ENCODE peak calls at places on chromosomes 3 and 15, in five cellular contexts. One of them, this sample, is unnamed.

GRCh38 chr15:67138946-67139855 is 73.8 kb downstream of the SMAD3 start:
- DNase-seq in HCT116: no peak
- DNase-seq in spleen: no peak
- DNase-seq in HepG2: no peak
- DNase-seq in stomach: no peak
- DNase-seq in this sample: no peak

GRCh38 chr15:69996321-69996720 is 101.4 kb downstream of the TLE3 start:
- DNase-seq in spleen: peak
- DNase-seq in stomach: no peak
- DNase-seq in HCT116: no peak
- DNase-seq in HepG2: no peak
- DNase-seq in this sample: no peak

GRCh38 chr15:50065264-50065663 is 53.8 kb downstream of the ATP8B4 start:
- DNase-seq in HepG2: no peak
- DNase-seq in spleen: no peak
- DNase-seq in stomach: no peak
- DNase-seq in HCT116: no peak
- DNase-seq in this sample: no peak

GRCh38 chr3:15433531-15433930 is 6.1 kb downstream of the EAF1 start:
- DNase-seq in HepG2: no peak
- DNase-seq in HCT116: no peak
- DNase-seq in stomach: no peak
- DNase-seq in spleen: no peak
- DNase-seq in this sample: no peak

GRCh38 chr3:188367741-188368140 is 213.8 kb downstream of the LPP start:
- DNase-seq in HepG2: no peak
- DNase-seq in HCT116: no peak
- DNase-seq in spleen: no peak
- DNase-seq in stomach: no peak
- DNase-seq in this sample: no peak

GRCh38 chr3:108221403-108221802 is 821 bp downstream of the IFT57 start:
- DNase-seq in stomach: no peak
- DNase-seq in HCT116: no peak
- DNase-seq in HepG2: no peak
- DNase-seq in spleen: no peak
- DNase-seq in this sample: no peak

GRCh38 chr3:50177346-50177745 is 14.1 kb upstream of the GNAT1 start:
- DNase-seq in HepG2: no peak
- DNase-seq in spleen: no peak
- DNase-seq in HCT116: no peak
- DNase-seq in stomach: no peak
- DNase-seq in this sample: no peak

GRCh38 chr15:70113304-70113700 is 15.6 kb upstream of the TLE3 start:
- DNase-seq in HCT116: no peak
- DNase-seq in stomach: peak
- DNase-seq in spleen: peak
- DNase-seq in HepG2: no peak
- DNase-seq in this sample: no peak

GRCh38 chr3:10983219-10983916 is 9.2 kb upstream of the SLC6A1 start:
- DNase-seq in stomach: peak
- DNase-seq in HepG2: peak
- DNase-seq in HCT116: peak
- DNase-seq in spleen: no peak
- DNase-seq in this sample: peak

GRCh38 chr15:100244796-100245495 is 96.8 kb downstream of the ADAMTS17 start:
- DNase-seq in HepG2: no peak
- DNase-seq in HCT116: no peak
- DNase-seq in stomach: no peak
- DNase-seq in spleen: no peak
- DNase-seq in this sample: no peak

GRCh38 chr3:16033889-16034687 is 140.4 kb upstream of the GALNT15 start:
- DNase-seq in stomach: no peak
- DNase-seq in HCT116: no peak
- DNase-seq in HepG2: no peak
- DNase-seq in spleen: no peak
- DNase-seq in this sample: no peak

GRCh38 chr3:30648670-30649357 is 42.4 kb downstream of the TGFBR2 start:
- DNase-seq in HCT116: no peak
- DNase-seq in spleen: no peak
- DNase-seq in HepG2: peak
- DNase-seq in stomach: no peak
- DNase-seq in this sample: no peak

GRCh38 chr3:127170794-127171193 is 22.1 kb upstream of the PRR23E start:
- DNase-seq in spleen: no peak
- DNase-seq in HCT116: no peak
- DNase-seq in HepG2: no peak
- DNase-seq in stomach: no peak
- DNase-seq in this sample: no peak

GRCh38 chr15:63321462-63321861 is 44.1 kb downstream of the APH1B start:
- DNase-seq in stomach: no peak
- DNase-seq in HCT116: no peak
- DNase-seq in spleen: no peak
- DNase-seq in HepG2: no peak
- DNase-seq in this sample: no peak

GRCh38 chr3:116140100-116140689 is 305.1 kb downstream of the LSAMP start:
- DNase-seq in stomach: no peak
- DNase-seq in spleen: no peak
- DNase-seq in HepG2: peak
- DNase-seq in HCT116: peak
- DNase-seq in this sample: no peak

GRCh38 chr3:9193633-9194032 is 55.8 kb downstream of the SRGAP3 start:
- DNase-seq in HCT116: no peak
- DNase-seq in stomach: no peak
- DNase-seq in HepG2: no peak
- DNase-seq in spleen: no peak
- DNase-seq in this sample: no peak

GRCh38 chr3:4531478-4532025 is 38.4 kb downstream of the ITPR1 start:
- DNase-seq in stomach: no peak
- DNase-seq in HCT116: no peak
- DNase-seq in HepG2: no peak
- DNase-seq in spleen: no peak
- DNase-seq in this sample: no peak

GRCh38 chr3:16182183-16182582 is 7.7 kb downstream of the GALNT15 start:
- DNase-seq in HepG2: no peak
- DNase-seq in HCT116: no peak
- DNase-seq in stomach: no peak
- DNase-seq in spleen: no peak
- DNase-seq in this sample: no peak

GRCh38 chr3:124558898-124559649 is 171.2 kb upstream of the UMPS start:
- DNase-seq in spleen: no peak
- DNase-seq in stomach: peak
- DNase-seq in HepG2: no peak
- DNase-seq in HCT116: peak
- DNase-seq in this sample: no peak

GRCh38 chr3:102466001-102466400 is 31.2 kb downstream of the ZPLD1 start:
- DNase-seq in HepG2: no peak
- DNase-seq in HCT116: peak
- DNase-seq in spleen: no peak
- DNase-seq in stomach: no peak
- DNase-seq in this sample: no peak

GRCh38 chr3:3664916-3665315 is 134.3 kb upstream of the LRRN1 start:
- DNase-seq in HepG2: no peak
- DNase-seq in stomach: no peak
- DNase-seq in spleen: no peak
- DNase-seq in HCT116: no peak
- DNase-seq in this sample: no peak

GRCh38 chr3:64319391-64319790 is 94.1 kb upstream of the PRICKLE2 start:
- DNase-seq in HCT116: no peak
- DNase-seq in HepG2: no peak
- DNase-seq in stomach: no peak
- DNase-seq in spleen: no peak
- DNase-seq in this sample: no peak

GRCh38 chr3:5251196-5251583 is 63.7 kb downstream of the EDEM1 start:
- DNase-seq in spleen: no peak
- DNase-seq in HCT116: no peak
- DNase-seq in stomach: no peak
- DNase-seq in HepG2: no peak
- DNase-seq in this sample: no peak

GRCh38 chr3:95615592-95616310 is 1198.6 kb upstream of the EPHA6 start:
- DNase-seq in HCT116: no peak
- DNase-seq in stomach: no peak
- DNase-seq in HepG2: no peak
- DNase-seq in spleen: no peak
- DNase-seq in this sample: no peak

GRCh38 chr15:32029862-32030781 is at the start of gene CHRNA7:
- DNase-seq in HepG2: peak
- DNase-seq in stomach: peak
- DNase-seq in spleen: peak
- DNase-seq in HCT116: peak
- DNase-seq in this sample: peak

GRCh38 chr3:57064615-57065014 is 4.2 kb downstream of the SPATA12 start:
- DNase-seq in HCT116: no peak
- DNase-seq in spleen: no peak
- DNase-seq in stomach: no peak
- DNase-seq in HepG2: no peak
- DNase-seq in this sample: no peak

GRCh38 chr15:69780374-69780773 is 317.3 kb downstream of the TLE3 start:
- DNase-seq in stomach: no peak
- DNase-seq in HepG2: no peak
- DNase-seq in spleen: no peak
- DNase-seq in HCT116: no peak
- DNase-seq in this sample: no peak

GRCh38 chr3:54433846-54434245 is 311.5 kb downstream of the CACNA2D3 start:
- DNase-seq in HepG2: peak
- DNase-seq in HCT116: peak
- DNase-seq in stomach: no peak
- DNase-seq in spleen: no peak
- DNase-seq in this sample: no peak

DNA sequence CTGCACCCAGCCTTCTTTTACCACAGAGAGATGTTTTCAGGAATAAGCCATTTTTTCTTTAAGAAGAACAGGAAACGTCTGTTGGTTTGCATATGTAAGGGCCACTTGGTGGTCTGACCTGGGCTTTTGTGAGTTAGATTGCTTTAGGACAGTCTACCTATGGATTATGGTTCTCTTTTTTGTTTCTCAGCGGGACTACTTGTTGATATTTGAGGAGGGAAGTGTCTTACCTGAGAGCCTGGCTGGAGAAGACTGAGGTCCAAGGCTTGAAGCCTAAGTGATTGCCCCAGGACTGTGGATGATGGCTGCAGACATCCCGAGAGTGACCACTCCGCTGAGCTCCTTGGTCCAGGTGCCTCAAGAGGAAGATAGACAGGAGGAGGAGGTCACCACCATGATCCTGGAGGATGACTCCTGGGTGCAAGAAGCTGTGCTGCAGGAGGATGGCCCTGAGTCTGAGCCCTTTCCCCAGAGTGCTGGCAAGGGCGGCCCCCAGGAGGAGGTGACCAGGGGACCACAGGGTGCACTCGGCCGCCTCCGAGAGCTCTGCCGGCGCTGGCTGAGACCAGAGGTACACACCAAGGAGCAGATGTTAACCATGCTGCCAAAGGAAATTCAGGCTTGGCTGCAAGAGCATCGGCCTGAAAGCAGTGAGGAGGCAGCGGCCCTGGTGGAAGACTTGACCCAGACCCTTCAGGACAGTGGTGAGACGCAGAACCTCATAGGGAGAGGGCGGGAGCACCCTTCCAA is 3.0 kb downstream of the ZSCAN2 start:
- DNase-seq in HCT116: no peak
- DNase-seq in stomach: no peak
- DNase-seq in HepG2: no peak
- DNase-seq in spleen: no peak
- DNase-seq in this sample: no peak
- TF ChIP-seq POLR2AphosphoS5 in HCT116: no peak
- TF ChIP-seq POLR2AphosphoS5 in stomach: no peak
- TF ChIP-seq POLR2AphosphoS5 in HepG2: no peak
- TF ChIP-seq POLR2AphosphoS5 in spleen: no peak
- TF ChIP-seq POLR2AphosphoS5 in this sample: no peak

DNA sequence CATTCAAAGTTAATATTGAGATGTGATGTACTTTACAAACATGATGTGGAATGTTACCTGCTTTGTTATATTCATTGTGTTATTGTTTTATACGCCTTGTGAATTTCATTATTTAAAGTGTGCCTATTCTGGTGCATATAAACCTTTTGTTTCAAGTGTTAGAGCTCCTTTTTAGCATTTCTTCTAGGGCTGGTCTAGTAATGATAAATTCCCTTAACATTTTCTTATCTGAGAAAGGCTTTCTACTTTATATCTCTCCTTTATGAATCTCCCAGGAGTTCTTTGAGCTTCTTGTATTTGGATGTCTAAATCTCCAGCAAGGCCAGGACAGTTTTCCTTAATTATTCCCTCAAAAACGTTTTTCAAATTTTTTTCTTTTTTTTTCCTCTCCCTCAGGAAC is 1005.6 kb downstream of the IGSF11 start:
- DNase-seq in HepG2: no peak
- DNase-seq in HCT116: no peak
- DNase-seq in spleen: no peak
- DNase-seq in stomach: no peak
- DNase-seq in this sample: no peak
- TF ChIP-seq POLR2AphosphoS5 in HepG2: no peak
- TF ChIP-seq POLR2AphosphoS5 in HCT116: no peak
- TF ChIP-seq POLR2AphosphoS5 in spleen: no peak
- TF ChIP-seq POLR2AphosphoS5 in stomach: no peak
- TF ChIP-seq POLR2AphosphoS5 in this sample: no peak

DNA sequence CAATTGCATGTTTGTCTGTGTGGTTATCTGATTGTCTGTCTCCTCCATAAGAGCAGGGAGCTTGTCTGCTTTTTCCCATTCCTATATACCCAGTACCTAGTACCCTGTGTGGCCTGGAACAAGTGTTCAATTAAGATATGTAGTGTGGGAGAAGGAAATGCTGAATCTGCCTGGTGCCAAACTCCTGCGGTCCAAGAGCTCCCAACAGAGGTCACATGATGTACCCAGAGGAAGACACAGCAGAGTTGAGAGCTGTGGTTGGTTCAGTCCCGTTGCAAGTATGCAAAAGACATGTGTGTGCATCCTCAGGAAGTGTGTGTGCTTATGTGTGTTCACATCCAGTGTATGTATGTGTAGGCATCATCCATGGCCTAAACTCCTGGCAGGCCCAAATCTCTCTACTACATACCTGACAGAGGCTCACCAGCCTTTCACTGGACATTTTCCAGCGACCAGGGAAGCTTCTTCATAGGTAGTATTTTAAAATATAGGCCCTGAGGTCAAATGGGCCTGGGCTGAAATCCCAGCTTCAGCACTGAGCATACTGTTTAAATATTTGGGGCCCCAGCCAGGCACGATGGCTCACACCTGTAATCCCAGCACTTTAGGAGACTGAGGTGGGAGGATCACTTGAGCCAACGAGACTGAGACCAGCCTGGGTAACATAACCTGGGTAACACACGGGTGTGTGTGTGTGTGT is 34.0 kb upstream of the ITGA11 start:
- DNase-seq in stomach: no peak
- DNase-seq in HepG2: no peak
- DNase-seq in spleen: no peak
- DNase-seq in HCT116: no peak
- DNase-seq in this sample: no peak
- TF ChIP-seq POLR2AphosphoS5 in stomach: no peak
- TF ChIP-seq POLR2AphosphoS5 in HepG2: no peak
- TF ChIP-seq POLR2AphosphoS5 in spleen: no peak
- TF ChIP-seq POLR2AphosphoS5 in HCT116: no peak
- TF ChIP-seq POLR2AphosphoS5 in this sample: no peak

GRCh38 chr3:14206548-14207177 is 28.0 kb downstream of the LSM3 start:
- DNase-seq in HepG2: peak
- DNase-seq in HCT116: no peak
- DNase-seq in spleen: no peak
- DNase-seq in stomach: no peak
- DNase-seq in this sample: no peak
- TF ChIP-seq POLR2AphosphoS5 in HepG2: no peak
- TF ChIP-seq POLR2AphosphoS5 in HCT116: no peak
- TF ChIP-seq POLR2AphosphoS5 in spleen: no peak
- TF ChIP-seq POLR2AphosphoS5 in stomach: no peak
- TF ChIP-seq POLR2AphosphoS5 in this sample: no peak

GRCh38 chr3:58487140-58487886 is 4.6 kb upstream of the KCTD6 start:
- DNase-seq in HepG2: no peak
- DNase-seq in spleen: no peak
- DNase-seq in HCT116: peak
- DNase-seq in stomach: no peak
- DNase-seq in this sample: no peak
- TF ChIP-seq POLR2AphosphoS5 in HepG2: no peak
- TF ChIP-seq POLR2AphosphoS5 in spleen: no peak
- TF ChIP-seq POLR2AphosphoS5 in HCT116: no peak
- TF ChIP-seq POLR2AphosphoS5 in stomach: no peak
- TF ChIP-seq POLR2AphosphoS5 in this sample: no peak

This sample was measured in GM12891.